ENCODE peak calls at places on chromosomes 6 and 20, in nine cellular contexts. One of them, this sample, is unnamed.

GRCh38 chr6:2485116-2485515 is 239.7 kb upstream of the GMDS start:
- DNase-seq in transverse colon: peak
- DNase-seq in GM23338: no peak
- DNase-seq in GM12865: no peak
- DNase-seq in fibroblast of lung: no peak
- DNase-seq in PC-9: no peak
- DNase-seq in HFF-Myc: no peak
- DNase-seq in fibroblast of mammary gland: no peak
- DNase-seq in uterus: no peak
- DNase-seq in this sample: no peak

GRCh38 chr20:57651977-57652864 is 32.0 kb upstream of the ZBP1 start:
- DNase-seq in HFF-Myc: no peak
- DNase-seq in transverse colon: no peak
- DNase-seq in GM23338: no peak
- DNase-seq in GM12865: no peak
- DNase-seq in PC-9: no peak
- DNase-seq in uterus: peak
- DNase-seq in fibroblast of mammary gland: no peak
- DNase-seq in fibroblast of lung: no peak
- DNase-seq in this sample: no peak

GRCh38 chr6:84625510-84625909 is 138.9 kb downstream of the TBX18 start:
- DNase-seq in transverse colon: no peak
- DNase-seq in HFF-Myc: no peak
- DNase-seq in uterus: no peak
- DNase-seq in PC-9: no peak
- DNase-seq in GM12865: no peak
- DNase-seq in GM23338: no peak
- DNase-seq in fibroblast of lung: no peak
- DNase-seq in fibroblast of mammary gland: no peak
- DNase-seq in this sample: no peak

GRCh38 chr6:144315226-144315980 is 30.3 kb downstream of the UTRN start:
- DNase-seq in GM12865: no peak
- DNase-seq in HFF-Myc: no peak
- DNase-seq in fibroblast of mammary gland: no peak
- DNase-seq in transverse colon: no peak
- DNase-seq in GM23338: no peak
- DNase-seq in uterus: peak
- DNase-seq in PC-9: no peak
- DNase-seq in fibroblast of lung: no peak
- DNase-seq in this sample: no peak

GRCh38 chr6:77424761-77425160 is 38.5 kb downstream of the HTR1B start:
- DNase-seq in fibroblast of mammary gland: no peak
- DNase-seq in HFF-Myc: no peak
- DNase-seq in GM23338: no peak
- DNase-seq in fibroblast of lung: no peak
- DNase-seq in uterus: no peak
- DNase-seq in PC-9: no peak
- DNase-seq in GM12865: no peak
- DNase-seq in transverse colon: no peak
- DNase-seq in this sample: no peak

GRCh38 chr6:40671338-40672050 is 84.3 kb upstream of the LRFN2 start:
- DNase-seq in transverse colon: peak
- DNase-seq in fibroblast of lung: no peak
- DNase-seq in GM23338: no peak
- DNase-seq in PC-9: no peak
- DNase-seq in HFF-Myc: no peak
- DNase-seq in GM12865: no peak
- DNase-seq in uterus: no peak
- DNase-seq in fibroblast of mammary gland: no peak
- DNase-seq in this sample: no peak

GRCh38 chr20:58832442-58832841 is 18.3 kb downstream of the GNAS-AS1 start:
- DNase-seq in PC-9: no peak
- DNase-seq in GM12865: no peak
- DNase-seq in HFF-Myc: no peak
- DNase-seq in fibroblast of lung: peak
- DNase-seq in transverse colon: no peak
- DNase-seq in uterus: no peak
- DNase-seq in fibroblast of mammary gland: no peak
- DNase-seq in GM23338: no peak
- DNase-seq in this sample: no peak

GRCh38 chr6:132202569-132202968 is 198.7 kb downstream of the MOXD1 start:
- DNase-seq in fibroblast of mammary gland: peak
- DNase-seq in PC-9: no peak
- DNase-seq in HFF-Myc: peak
- DNase-seq in fibroblast of lung: peak
- DNase-seq in transverse colon: no peak
- DNase-seq in GM23338: no peak
- DNase-seq in GM12865: no peak
- DNase-seq in uterus: no peak
- DNase-seq in this sample: no peak

GRCh38 chr6:166143011-166143410 is 24.6 kb downstream of the TBXT start:
- DNase-seq in transverse colon: no peak
- DNase-seq in GM23338: no peak
- DNase-seq in uterus: no peak
- DNase-seq in HFF-Myc: no peak
- DNase-seq in fibroblast of lung: no peak
- DNase-seq in PC-9: no peak
- DNase-seq in GM12865: peak
- DNase-seq in fibroblast of mammary gland: no peak
- DNase-seq in this sample: no peak

GRCh38 chr20:9392892-9393857 is 121.2 kb upstream of the LAMP5 start:
- DNase-seq in fibroblast of mammary gland: peak
- DNase-seq in HFF-Myc: no peak
- DNase-seq in uterus: peak
- DNase-seq in GM12865: peak
- DNase-seq in transverse colon: peak
- DNase-seq in GM23338: peak
- DNase-seq in fibroblast of lung: peak
- DNase-seq in PC-9: no peak
- DNase-seq in this sample: no peak

GRCh38 chr6:111490067-111490466 is 7.0 kb upstream of the REV3L start:
- DNase-seq in PC-9: no peak
- DNase-seq in uterus: no peak
- DNase-seq in transverse colon: no peak
- DNase-seq in GM12865: no peak
- DNase-seq in fibroblast of lung: no peak
- DNase-seq in HFF-Myc: no peak
- DNase-seq in fibroblast of mammary gland: no peak
- DNase-seq in GM23338: no peak
- DNase-seq in this sample: no peak

GRCh38 chr6:18503588-18504231 is 116.6 kb downstream of the RNF144B start:
- DNase-seq in GM23338: peak
- DNase-seq in GM12865: peak
- DNase-seq in fibroblast of mammary gland: peak
- DNase-seq in transverse colon: peak
- DNase-seq in PC-9: peak
- DNase-seq in fibroblast of lung: peak
- DNase-seq in HFF-Myc: peak
- DNase-seq in uterus: peak
- DNase-seq in this sample: no peak

DNA sequence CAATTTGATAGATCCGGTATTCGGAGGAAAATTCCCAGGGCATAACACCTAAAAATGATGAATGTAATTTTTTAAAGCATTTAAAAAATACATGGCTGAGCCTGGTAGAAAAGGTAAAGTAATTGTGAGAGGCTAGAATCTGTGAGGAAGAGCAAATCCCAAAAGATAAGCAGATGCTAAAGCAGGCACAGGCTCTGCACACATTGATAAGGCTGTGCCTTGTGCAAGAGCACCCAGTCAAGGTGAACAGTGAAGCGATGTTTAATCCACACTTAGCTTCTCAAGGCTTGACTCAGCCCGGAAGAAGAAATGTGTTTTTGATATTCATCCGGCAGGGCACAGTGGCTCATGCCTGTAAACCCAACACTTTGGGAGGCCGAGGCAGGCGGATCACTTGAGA is 5.1 kb upstream of the EPB41L2 start:
- DNase-seq in transverse colon: no peak
- DNase-seq in PC-9: no peak
- DNase-seq in GM12865: no peak
- DNase-seq in HFF-Myc: no peak
- DNase-seq in uterus: no peak
- DNase-seq in GM23338: no peak
- DNase-seq in fibroblast of mammary gland: no peak
- DNase-seq in fibroblast of lung: no peak
- DNase-seq in this sample: no peak
- H3K4me3 ChIP-seq in transverse colon: no peak
- H3K4me3 ChIP-seq in PC-9: no peak
- H3K4me3 ChIP-seq in GM12865: no peak
- H3K4me3 ChIP-seq in HFF-Myc: no peak
- H3K4me3 ChIP-seq in uterus: no peak
- H3K4me3 ChIP-seq in GM23338: no peak
- H3K4me3 ChIP-seq in fibroblast of mammary gland: no peak
- H3K4me3 ChIP-seq in fibroblast of lung: no peak
- H3K4me3 ChIP-seq in this sample: no peak

DNA sequence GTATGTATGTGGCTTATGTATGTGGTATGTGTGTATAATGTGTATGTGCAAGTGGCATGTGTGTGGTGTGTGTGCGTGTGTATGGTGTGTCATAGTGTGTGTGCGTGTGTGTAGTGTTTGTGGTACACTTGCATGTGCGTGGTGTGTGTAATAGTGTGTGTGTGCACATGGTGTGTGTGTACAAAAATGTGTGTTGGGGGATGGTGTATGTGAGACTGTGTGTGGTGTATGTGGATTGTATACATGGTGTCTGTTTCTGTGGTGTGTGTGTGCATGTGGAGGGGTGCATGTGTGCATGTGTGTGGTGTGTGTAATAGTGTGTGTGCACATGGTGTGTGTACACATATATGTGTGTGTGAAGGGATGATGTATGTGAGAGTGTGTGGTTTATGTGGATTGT is 21.5 kb downstream of the MAFB start:
- DNase-seq in uterus: no peak
- DNase-seq in GM23338: no peak
- DNase-seq in transverse colon: no peak
- DNase-seq in PC-9: no peak
- DNase-seq in fibroblast of lung: no peak
- DNase-seq in fibroblast of mammary gland: no peak
- DNase-seq in HFF-Myc: no peak
- DNase-seq in GM12865: no peak
- DNase-seq in this sample: no peak
- H3K4me3 ChIP-seq in uterus: no peak
- H3K4me3 ChIP-seq in GM23338: no peak
- H3K4me3 ChIP-seq in transverse colon: no peak
- H3K4me3 ChIP-seq in PC-9: no peak
- H3K4me3 ChIP-seq in fibroblast of lung: no peak
- H3K4me3 ChIP-seq in fibroblast of mammary gland: no peak
- H3K4me3 ChIP-seq in HFF-Myc: no peak
- H3K4me3 ChIP-seq in GM12865: no peak
- H3K4me3 ChIP-seq in this sample: no peak

DNA sequence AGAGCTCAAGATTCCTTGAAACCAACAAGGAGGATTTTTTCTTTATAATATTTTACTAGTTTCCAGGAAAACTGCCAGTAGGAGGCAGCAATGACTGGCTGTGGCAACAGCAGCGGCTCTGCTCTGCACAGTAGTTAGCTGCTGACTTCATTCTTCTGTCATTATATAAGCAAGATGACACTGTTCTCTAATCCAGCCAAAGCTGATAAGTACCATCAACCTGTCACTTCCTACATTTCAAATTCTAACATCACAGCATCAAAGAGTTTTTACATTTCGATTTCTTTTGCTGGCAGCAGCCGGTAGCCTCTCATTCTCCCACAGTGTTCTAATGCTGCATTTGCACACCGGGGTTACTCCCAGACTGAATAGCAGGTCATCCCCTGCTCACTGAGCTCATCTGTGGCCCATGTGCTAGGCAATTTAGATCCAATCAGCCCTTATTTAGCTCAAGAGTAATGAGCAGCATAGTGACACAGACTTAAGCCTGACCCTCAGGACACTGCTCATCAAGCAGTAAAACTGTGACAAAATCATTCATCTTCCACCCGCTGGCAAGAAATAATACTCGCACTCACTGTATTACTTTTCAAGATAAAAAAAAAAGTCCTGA is 67.8 kb downstream of the MMS22L start:
- DNase-seq in GM23338: peak
- DNase-seq in GM12865: peak
- DNase-seq in transverse colon: peak
- DNase-seq in PC-9: no peak
- DNase-seq in fibroblast of lung: peak
- DNase-seq in HFF-Myc: peak
- DNase-seq in fibroblast of mammary gland: peak
- DNase-seq in uterus: no peak
- DNase-seq in this sample: no peak
- H3K4me3 ChIP-seq in GM23338: no peak
- H3K4me3 ChIP-seq in GM12865: no peak
- H3K4me3 ChIP-seq in transverse colon: no peak
- H3K4me3 ChIP-seq in PC-9: no peak
- H3K4me3 ChIP-seq in fibroblast of lung: no peak
- H3K4me3 ChIP-seq in HFF-Myc: no peak
- H3K4me3 ChIP-seq in fibroblast of mammary gland: no peak
- H3K4me3 ChIP-seq in uterus: no peak
- H3K4me3 ChIP-seq in this sample: no peak

DNA sequence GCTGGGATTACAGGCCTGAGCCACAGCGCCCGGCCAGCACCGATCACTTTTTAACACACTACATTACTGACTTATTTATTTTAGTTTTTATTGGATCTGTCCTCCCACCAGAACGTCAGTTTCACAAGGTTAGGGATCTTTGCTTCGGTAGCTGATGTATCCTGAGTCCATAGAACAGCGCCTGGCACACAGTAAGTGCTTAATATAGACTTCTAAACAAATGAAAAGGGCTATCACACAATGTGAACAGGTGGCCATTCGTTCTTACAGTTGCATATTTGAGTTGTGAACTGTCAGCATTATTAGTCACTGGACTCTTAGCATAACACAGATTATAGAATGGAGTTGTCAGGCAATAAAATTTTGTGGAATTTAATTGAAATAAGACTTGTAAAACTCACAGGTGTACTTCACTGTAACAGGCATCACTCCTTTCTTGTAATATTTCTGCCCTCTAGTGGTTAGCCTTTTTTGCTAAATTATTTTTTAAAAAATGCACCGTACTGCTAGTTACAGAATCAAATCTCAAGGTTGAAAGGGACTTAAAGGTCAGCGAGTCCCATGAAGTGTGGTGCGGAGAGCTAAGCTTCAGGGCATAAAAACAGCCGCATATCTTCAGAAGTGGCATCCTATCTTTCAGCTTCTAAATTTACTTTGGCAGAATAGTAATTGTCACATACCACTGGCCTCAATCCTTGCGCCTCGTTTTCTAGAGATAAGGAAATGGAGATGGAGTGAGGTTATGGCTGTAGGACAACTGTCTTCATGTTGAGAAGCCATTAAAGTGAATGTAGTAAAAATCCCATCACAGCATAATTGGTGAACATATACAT is 3.4 kb upstream of the TBC1D7 start:
- DNase-seq in GM12865: peak
- DNase-seq in uterus: no peak
- DNase-seq in PC-9: peak
- DNase-seq in fibroblast of mammary gland: peak
- DNase-seq in transverse colon: no peak
- DNase-seq in GM23338: peak
- DNase-seq in fibroblast of lung: peak
- DNase-seq in HFF-Myc: no peak
- DNase-seq in this sample: no peak
- H3K4me3 ChIP-seq in GM12865: no peak
- H3K4me3 ChIP-seq in uterus: no peak
- H3K4me3 ChIP-seq in PC-9: no peak
- H3K4me3 ChIP-seq in fibroblast of mammary gland: no peak
- H3K4me3 ChIP-seq in transverse colon: no peak
- H3K4me3 ChIP-seq in GM23338: no peak
- H3K4me3 ChIP-seq in fibroblast of lung: no peak
- H3K4me3 ChIP-seq in HFF-Myc: no peak
- H3K4me3 ChIP-seq in this sample: no peak